ENCODE peak calls at places on chromosome 20, in ten cellular contexts. Y is AG09309, G is adrenal gland, D is AG04449, I is uterus, W is testis, P is lower leg skin, H is ovary, O is OCI-LY7, A is breast epithelium. Q is an unnamed sample.

GRCh38 chr20:30484009-30484748 is 773.3 kb upstream of the DEFB115 start:
- DNase-seq in Y (no peak), G (no peak), D (no peak), I (no peak), W (no peak), P (peak), H (no peak), O (no peak), A (no peak), Q (no peak)

GRCh38 chr20:39897058-39897457 is 792.0 kb downstream of the MAFB start:
- DNase-seq in Y (peak), G (no peak), D (peak), I (no peak), W (no peak), P (no peak), H (no peak), O (no peak), A (no peak), Q (no peak)

GRCh38 chr20:41412324-41412723 is 45.7 kb upstream of the EMILIN3 start:
- DNase-seq in Y (no peak), G (no peak), D (no peak), I (no peak), W (no peak), P (no peak), H (no peak), O (no peak), A (no peak), Q (no peak)

GRCh38 chr20:20498081-20498861 is 130.4 kb downstream of the INSM1 start:
- DNase-seq in Y (no peak), G (no peak), D (no peak), I (no peak), W (no peak), P (no peak), H (no peak), O (no peak), A (no peak), Q (no peak)

GRCh38 chr20:59525500-59526241 is 78.7 kb upstream of the PHACTR3 start:
- DNase-seq in Y (no peak), G (peak), D (no peak), I (peak), W (peak), P (peak), H (peak), O (peak), A (no peak), Q (no peak)

GRCh38 chr20:58870293-58871014 is 17.9 kb downstream of the GNAS start:
- DNase-seq in Y (no peak), G (peak), D (no peak), I (peak), W (peak), P (peak), H (peak), O (peak), A (peak), Q (no peak)

GRCh38 chr20:11155156-11155805 is 481.5 kb upstream of the JAG1 start:
- DNase-seq in Y (no peak), G (no peak), D (no peak), I (no peak), W (no peak), P (no peak), H (no peak), O (no peak), A (no peak), Q (no peak)

GRCh38 chr20:37726321-37726720 is 32.5 kb downstream of the CTNNBL1 start:
- DNase-seq in Y (no peak), G (no peak), D (no peak), I (no peak), W (no peak), P (no peak), H (no peak), O (no peak), A (no peak), Q (no peak)

GRCh38 chr20:62238569-62239277 is 402 bp downstream of the OSBPL2 start:
- DNase-seq in Y (no peak), G (peak), D (no peak), I (no peak), W (peak), P (no peak), H (no peak), O (peak), A (no peak), Q (no peak)

GRCh38 chr20:56360133-56360898 is 1.5 kb downstream of the FAM210B start:
- DNase-seq in Y (no peak), G (peak), D (no peak), I (no peak), W (no peak), P (no peak), H (no peak), O (no peak), A (no peak), Q (no peak)

GRCh38 chr20:38623061-38623460 is 21.5 kb downstream of the ARHGAP40 start:
- DNase-seq in Y (no peak), G (no peak), D (no peak), I (no peak), W (no peak), P (no peak), H (no peak), O (no peak), A (no peak), Q (no peak)

GRCh38 chr20:1321654-1321939 is 7.3 kb downstream of the SDCBP2 start:
- DNase-seq in Y (no peak), G (no peak), D (no peak), I (no peak), W (no peak), P (no peak), H (no peak), O (no peak), A (no peak), Q (no peak)

GRCh38 chr20:44683263-44684046 is 31.7 kb upstream of the CCN5 start:
- DNase-seq in Y (no peak), G (peak), D (no peak), I (no peak), W (peak), P (no peak), H (no peak), O (peak), A (no peak), Q (no peak)

DNA sequence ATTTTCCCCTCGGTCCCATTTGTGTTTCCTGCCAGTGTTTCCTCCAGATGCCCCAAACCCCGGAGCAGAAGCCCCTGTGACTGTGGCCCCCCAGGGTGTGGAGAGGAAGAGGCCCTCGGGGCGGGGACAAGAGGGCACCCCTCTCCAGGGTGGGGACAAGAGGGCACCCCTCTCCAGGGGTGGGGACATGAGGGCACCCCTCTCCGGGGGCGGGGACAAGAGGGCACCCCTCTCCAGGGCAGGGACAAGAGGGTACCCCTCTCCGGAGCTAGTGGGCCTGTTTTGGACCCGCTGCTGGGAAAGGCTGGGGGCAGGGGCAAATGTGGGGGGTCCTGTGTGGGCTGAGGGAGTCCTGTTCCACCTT is 13.2 kb downstream of the MYT1 start:
- DNase-seq in Y (no peak), G (no peak), D (no peak), I (no peak), W (no peak), P (no peak), H (no peak), O (no peak), A (no peak), Q (no peak)
- H3K4me3 ChIP-seq in Y (no peak), G (no peak), D (no peak), I (no peak), W (no peak), P (no peak), H (no peak), O (no peak), A (no peak), Q (no peak)

DNA sequence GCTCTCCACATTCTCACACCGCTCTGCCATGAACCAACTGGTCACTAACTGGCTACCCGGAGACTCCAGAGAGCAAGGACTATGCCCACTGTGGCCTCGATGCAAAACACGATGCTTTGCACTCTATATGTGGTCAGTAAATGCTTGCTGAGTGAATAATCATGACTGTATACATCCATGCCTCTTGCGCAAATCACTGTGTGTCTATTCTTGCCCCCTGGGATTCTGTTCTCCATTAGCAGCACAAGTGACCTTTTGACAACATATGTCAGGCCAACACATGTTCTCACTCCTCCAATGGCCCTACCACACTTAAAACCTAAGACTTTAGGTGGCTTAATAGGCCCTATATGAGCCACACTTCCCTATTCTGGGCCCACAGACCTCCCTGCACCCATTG is 16.9 kb downstream of the KIF16B start:
- DNase-seq in Y (no peak), G (no peak), D (no peak), I (no peak), W (no peak), P (no peak), H (no peak), O (no peak), A (no peak), Q (no peak)
- TF ChIP-seq CTCF in Y (no peak), G (no peak), D (no peak), I (no peak), W (no peak), P (no peak), H (no peak), O (no peak), A (no peak), Q (no peak)

GRCh38 chr20:13995086-13995665 is at the start of gene MACROD2:
- DNase-seq in Y (peak), G (peak), D (peak), I (peak), W (peak), P (peak), H (peak), O (no peak), A (peak), Q (peak)

GRCh38 chr20:13990465-13990864 is at the start of gene SEL1L2:
- DNase-seq in Y (no peak), G (no peak), D (no peak), I (no peak), W (peak), P (no peak), H (no peak), O (no peak), A (no peak), Q (no peak)

GRCh38 chr20:13991311-13991710 is 897 bp upstream of the SEL1L2 start:
- DNase-seq in Y (no peak), G (no peak), D (no peak), I (no peak), W (no peak), P (no peak), H (no peak), O (no peak), A (no peak), Q (no peak)

GRCh38 chr20:13996265-13996664 is 949 bp downstream of the MACROD2 start:
- DNase-seq in Y (no peak), G (no peak), D (no peak), I (no peak), W (no peak), P (no peak), H (no peak), O (no peak), A (no peak), Q (no peak)

DNA sequence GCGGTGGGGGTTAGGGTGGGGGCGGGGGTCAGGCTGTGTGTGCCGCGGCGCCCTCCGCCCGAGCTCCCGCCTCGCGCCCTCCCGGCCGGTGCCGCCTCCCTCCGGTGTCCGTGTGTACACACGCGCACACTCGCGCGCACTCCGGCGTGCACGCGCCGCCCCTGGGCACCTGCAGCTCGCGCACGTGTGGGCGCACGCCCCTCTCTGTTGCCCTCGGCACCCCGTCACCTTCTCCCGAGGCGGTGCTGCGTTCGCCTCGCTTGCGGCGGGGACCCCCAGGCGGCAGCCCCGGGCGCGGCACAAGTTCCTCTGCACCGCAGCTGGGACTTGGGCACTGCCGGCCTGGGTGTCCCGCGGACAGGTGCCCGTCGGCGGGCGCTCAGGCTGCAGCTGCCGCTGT is 525 bp downstream of the MACROD2 start:
- DNase-seq in Y (no peak), G (peak), D (no peak), I (peak), W (peak), P (no peak), H (peak), O (no peak), A (no peak), Q (no peak)
- H3K4me3 ChIP-seq in Y (peak), G (peak), D (peak), I (peak), W (peak), P (peak), H (peak), O (no peak), A (peak), Q (peak)

GRCh38 chr20:5171074-5171789 is 44.4 kb downstream of the CDS2 start:
- DNase-seq in Y (no peak), G (peak), D (no peak), I (peak), W (peak), P (no peak), H (peak), O (no peak), A (no peak), Q (no peak)
- TF ChIP-seq CTCF in Y (no peak), G (no peak), D (no peak), I (no peak), W (no peak), P (no peak), H (no peak), O (no peak), A (no peak), Q (no peak)

Q was measured in epithelial cell of proximal tubule.